ENCODE peak calls at places on chromosomes 12 and 14, in eight cellular contexts. W, O, C, Z, A, M, X and G are unnamed samples. For H3K36me3, the result is how much of the 10 kb centered on the place peaks cover.

GRCh38 chr12:68163546-68164210 is 4.1 kb upstream of the IFNG start:
- DNase-seq in Z (no peak), X (no peak), C (no peak), M (no peak), A (no peak), O (no peak), W (no peak), G (no peak)

GRCh38 chr14:99137913-99138571 is 134.0 kb downstream of the BCL11B start:
- DNase-seq in M (no peak), C (peak), Z (peak), A (no peak), W (no peak), X (no peak), O (no peak), G (no peak)

GRCh38 chr14:77660754-77661153 is 44.3 kb upstream of the SPTLC2 start:
- DNase-seq in X (no peak), C (no peak), A (no peak), M (no peak), W (peak), O (no peak), Z (no peak), G (no peak)

GRCh38 chr12:1527789-1528188 is 66.6 kb downstream of the FBXL14 start:
- DNase-seq in W (peak), M (no peak), O (no peak), C (no peak), Z (peak), X (peak), A (peak), G (no peak)

GRCh38 chr12:106629797-106630669 is 47.2 kb downstream of the RFX4 start:
- DNase-seq in O (no peak), W (no peak), M (no peak), C (no peak), A (no peak), Z (no peak), X (peak), G (no peak)

GRCh38 chr14:103629503-103630121 is 601 bp downstream of the KLC1 start:
- DNase-seq in C (peak), X (no peak), A (no peak), O (peak), W (no peak), Z (peak), M (peak), G (peak)

GRCh38 chr14:86675059-86675458 is 1145.1 kb downstream of the FLRT2 start:
- DNase-seq in O (no peak), X (no peak), A (no peak), M (no peak), Z (no peak), W (no peak), C (no peak), G (no peak)

GRCh38 chr12:48000878-48001321 is 3.4 kb downstream of the COL2A1 start:
- DNase-seq in M (peak), O (peak), C (no peak), A (peak), Z (no peak), X (peak), W (peak), G (no peak)

GRCh38 chr12:122130150-122130549 is 43.9 kb downstream of the IL31 start:
- DNase-seq in O (no peak), Z (no peak), X (peak), C (no peak), M (no peak), A (peak), W (peak), G (no peak)

GRCh38 chr14:71985538-71986234 is 53.5 kb downstream of the RGS6 start:
- DNase-seq in C (no peak), Z (no peak), X (peak), M (peak), W (no peak), O (no peak), A (no peak), G (no peak)

GRCh38 chr12:96454396-96454795 is 35.0 kb upstream of the CFAP54 start:
- DNase-seq in M (no peak), O (no peak), A (peak), Z (no peak), X (no peak), C (no peak), W (no peak), G (no peak)

GRCh38 chr12:102521662-102522277 is 41.4 kb upstream of the IGF1 start:
- DNase-seq in O (no peak), Z (no peak), A (no peak), C (no peak), M (no peak), X (no peak), W (no peak), G (no peak)

GRCh38 chr12:65596514-65597010 is 227.7 kb upstream of the HMGA2 start:
- DNase-seq in X (no peak), Z (no peak), A (peak), W (no peak), O (no peak), M (no peak), C (no peak), G (no peak)

GRCh38 chr12:52055781-52056711 is 4.8 kb downstream of the NR4A1 start:
- DNase-seq in O (no peak), X (no peak), W (no peak), Z (no peak), C (peak), M (no peak), A (peak), G (no peak)

GRCh38 chr12:124437621-124438414 is 129.6 kb downstream of the NCOR2 start:
- DNase-seq in Z (no peak), M (no peak), O (no peak), X (no peak), A (no peak), C (no peak), W (no peak), G (no peak)

GRCh38 chr12:49489720-49490119 is 49.1 kb upstream of the KCNH3 start:
- DNase-seq in O (no peak), X (peak), W (peak), A (peak), C (no peak), M (no peak), Z (no peak), G (no peak)

GRCh38 chr12:98402081-98402480 is 113.3 kb upstream of the TMPO start:
- DNase-seq in X (no peak), C (no peak), A (peak), M (no peak), W (peak), Z (no peak), O (no peak), G (no peak)

GRCh38 chr12:128076188-128076587 is 190.8 kb upstream of the TMEM132C start:
- DNase-seq in X (peak), O (no peak), Z (no peak), W (peak), M (no peak), A (no peak), C (no peak), G (no peak)

GRCh38 chr14:60805881-60806569 is 71.5 kb downstream of the MNAT1 start:
- DNase-seq in M (no peak), O (no peak), X (peak), A (peak), C (no peak), W (peak), Z (no peak), G (no peak)

GRCh38 chr12:127987199-127987901 is 279.6 kb upstream of the TMEM132C start:
- DNase-seq in X (peak), W (no peak), A (no peak), Z (no peak), O (no peak), C (no peak), M (peak), G (no peak)

GRCh38 chr12:76708291-76708690 is 55.6 kb upstream of the ZDHHC17 start:
- DNase-seq in A (no peak), Z (no peak), W (no peak), X (no peak), O (no peak), C (no peak), M (no peak), G (no peak)

GRCh38 chr12:32533971-32534590 is 134.7 kb downstream of the FGD4 start:
- DNase-seq in X (peak), W (peak), A (peak), Z (no peak), O (peak), C (peak), M (peak), G (no peak)

GRCh38 chr14:94748667-94749347 is 21.1 kb downstream of the GSC start:
- DNase-seq in W (no peak), Z (no peak), C (peak), O (no peak), A (no peak), X (peak), M (peak), G (no peak)

GRCh38 chr12:103632554-103633216 is 45.6 kb downstream of the STAB2 start:
- DNase-seq in A (peak), O (peak), X (peak), C (peak), W (no peak), Z (peak), M (peak), G (peak)

GRCh38 chr14:24243336-24243836 is 963 bp upstream of the TINF2 start:
- DNase-seq in C (no peak), M (no peak), A (no peak), W (no peak), X (peak), Z (no peak), O (no peak), G (no peak)

GRCh38 chr12:64894827-64895475 is 70.5 kb downstream of the TBC1D30 start:
- DNase-seq in Z (no peak), A (peak), C (no peak), O (no peak), X (no peak), W (no peak), M (no peak), G (no peak)

GRCh38 chr14:81435578-81436295 is 35.6 kb upstream of the STON2 start:
- DNase-seq in M (peak), W (peak), X (no peak), C (peak), Z (peak), O (peak), A (peak), G (peak)

GRCh38 chr14:102768223-102769048 is 8.8 kb upstream of the TRAF3 start:
- DNase-seq in Z (no peak), O (peak), M (no peak), X (no peak), W (no peak), A (no peak), C (no peak), G (no peak)

GRCh38 chr14:74978416-74978947 is 23.1 kb upstream of the PGF start:
- DNase-seq in W (no peak), M (no peak), A (no peak), O (no peak), C (no peak), Z (no peak), X (no peak), G (no peak)

GRCh38 chr14:95143813-95144620 is 13.3 kb downstream of the DICER1 start:
- DNase-seq in M (no peak), O (no peak), X (no peak), W (no peak), A (peak), C (no peak), Z (no peak), G (no peak)

GRCh38 chr12:2783936-2784600 is 10.7 kb upstream of the FKBP4 start:
- DNase-seq in M (peak), C (peak), A (peak), W (no peak), Z (peak), X (peak), O (peak), G (peak)

GRCh38 chr14:31377433-31377832 is 42.9 kb downstream of the HEATR5A start:
- DNase-seq in X (no peak), A (no peak), O (no peak), Z (no peak), C (no peak), M (no peak), W (no peak), G (no peak)

GRCh38 chr14:76473381-76474263 is 97.7 kb downstream of the ESRRB start:
- DNase-seq in A (peak), O (no peak), M (peak), X (no peak), C (no peak), Z (peak), W (no peak), G (no peak)

GRCh38 chr14:89201645-89202044 is 215.4 kb downstream of the FOXN3 start:
- DNase-seq in O (no peak), M (no peak), C (no peak), Z (no peak), W (no peak), A (no peak), X (no peak), G (no peak)

GRCh38 chr14:95227279-95227860 is 70.0 kb upstream of the DICER1 start:
- DNase-seq in M (no peak), W (peak), O (no peak), Z (no peak), X (peak), A (peak), C (peak), G (no peak)

GRCh38 chr12:64665506-64665905 is 55.2 kb downstream of the RASSF3 start:
- DNase-seq in A (no peak), X (no peak), O (no peak), W (no peak), Z (no peak), M (no peak), C (no peak), G (peak)

GRCh38 chr12:34625116-34625515 is 602.8 kb downstream of the ALG10 start:
- DNase-seq in W (no peak), M (no peak), Z (no peak), X (peak), O (no peak), C (no peak), A (no peak), G (no peak)

DNA sequence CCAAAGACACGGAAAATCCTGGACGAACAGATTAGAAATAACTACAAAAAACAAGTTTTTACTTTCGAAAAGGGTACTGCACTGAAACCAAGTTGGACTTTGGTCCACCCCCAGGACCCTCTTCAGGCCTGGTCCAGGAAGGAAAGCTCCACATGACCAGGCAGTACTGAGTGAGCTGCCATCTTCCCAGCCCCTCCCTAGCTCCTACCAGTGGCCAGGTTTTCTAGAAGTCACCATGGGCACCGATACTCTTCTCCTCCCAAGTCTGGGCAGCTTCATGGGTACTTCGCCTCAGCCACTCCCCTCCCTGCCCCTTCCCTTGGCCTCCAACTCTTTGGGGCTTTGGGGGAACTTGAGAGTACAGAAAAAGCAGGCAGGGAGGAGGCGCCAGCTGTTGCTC is 6.6 kb downstream of the VAMP1 start:
- DNase-seq in C (no peak), W (no peak), X (no peak), Z (peak), O (no peak), A (no peak), M (no peak), G (no peak)
- H3K36me3 ChIP-seq in C (half or more), W (under half), X (under half), Z (half or more), O (under half), A (half or more), M (under half), G (under half)

DNA sequence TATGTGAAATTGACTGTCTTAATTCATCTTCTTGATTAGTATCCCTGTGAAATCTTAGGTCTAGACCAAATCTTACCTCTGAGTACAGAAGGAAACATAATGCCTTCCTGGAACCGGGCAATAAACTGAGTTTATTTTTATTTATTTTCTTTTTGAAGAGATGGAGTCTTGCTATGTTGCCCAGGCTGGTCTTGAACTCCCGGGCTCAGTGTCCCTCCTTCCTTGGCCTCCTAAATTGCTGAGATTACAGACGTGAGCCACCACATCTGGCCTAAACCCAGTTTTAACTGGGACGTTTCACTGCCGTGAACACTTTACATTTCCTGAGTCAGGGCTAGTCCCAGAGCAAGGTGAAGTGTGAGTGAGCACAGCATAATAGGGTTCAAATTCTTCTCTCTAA is 714 bp downstream of the GUCY2C start:
- DNase-seq in Z (no peak), O (no peak), C (no peak), W (no peak), X (no peak), M (no peak), A (no peak), G (no peak)
- H3K36me3 ChIP-seq in Z (under half), O (under half), C (under half), W (under half), X (under half), M (under half), A (under half), G (under half)

GRCh38 chr14:63478024-63478423 is 65.2 kb downstream of the PPP2R5E start:
- DNase-seq in O (no peak), M (no peak), X (no peak), A (no peak), Z (no peak), C (no peak), W (no peak), G (no peak)

GRCh38 chr14:63475761-63476160 is 67.4 kb downstream of the PPP2R5E start:
- DNase-seq in M (no peak), A (no peak), C (no peak), X (no peak), O (no peak), W (no peak), Z (no peak), G (no peak)

GRCh38 chr14:63473194-63473788 is 69.9 kb downstream of the PPP2R5E start:
- DNase-seq in W (no peak), M (no peak), A (no peak), O (no peak), X (no peak), C (no peak), Z (no peak), G (no peak)

GRCh38 chr14:63478437-63478852 is 64.7 kb downstream of the PPP2R5E start:
- DNase-seq in X (no peak), M (no peak), W (no peak), O (no peak), C (no peak), A (no peak), Z (no peak), G (no peak)

GRCh38 chr14:63474844-63475243 is 68.3 kb downstream of the PPP2R5E start:
- DNase-seq in W (no peak), M (no peak), Z (no peak), X (no peak), A (no peak), C (no peak), O (no peak), G (no peak)
- H3K36me3 ChIP-seq in W (under half), M (under half), Z (under half), X (under half), A (under half), C (under half), O (under half), G (under half)

GRCh38 chr12:24905431-24905830 is 43.5 kb downstream of the BCAT1 start:
- DNase-seq in X (no peak), W (no peak), Z (no peak), M (no peak), C (no peak), A (peak), O (no peak), G (no peak)

GRCh38 chr12:24911284-24911791 is 37.6 kb downstream of the BCAT1 start:
- DNase-seq in M (no peak), A (peak), X (peak), Z (no peak), O (no peak), W (peak), C (no peak), G (no peak)

GRCh38 chr12:24907464-24907863 is 41.4 kb downstream of the BCAT1 start:
- DNase-seq in A (no peak), M (no peak), X (no peak), C (no peak), W (no peak), Z (no peak), O (no peak), G (no peak)

GRCh38 chr12:24913130-24913529 is 35.8 kb downstream of the BCAT1 start:
- DNase-seq in W (no peak), Z (no peak), O (no peak), X (no peak), C (no peak), M (no peak), A (no peak), G (no peak)

GRCh38 chr12:24909667-24910066 is 39.2 kb downstream of the BCAT1 start:
- DNase-seq in Z (no peak), M (no peak), A (peak), W (peak), O (peak), C (no peak), X (peak), G (no peak)
- H3K36me3 ChIP-seq in Z (under half), M (under half), A (under half), W (under half), O (under half), C (under half), X (under half), G (under half)

DNA sequence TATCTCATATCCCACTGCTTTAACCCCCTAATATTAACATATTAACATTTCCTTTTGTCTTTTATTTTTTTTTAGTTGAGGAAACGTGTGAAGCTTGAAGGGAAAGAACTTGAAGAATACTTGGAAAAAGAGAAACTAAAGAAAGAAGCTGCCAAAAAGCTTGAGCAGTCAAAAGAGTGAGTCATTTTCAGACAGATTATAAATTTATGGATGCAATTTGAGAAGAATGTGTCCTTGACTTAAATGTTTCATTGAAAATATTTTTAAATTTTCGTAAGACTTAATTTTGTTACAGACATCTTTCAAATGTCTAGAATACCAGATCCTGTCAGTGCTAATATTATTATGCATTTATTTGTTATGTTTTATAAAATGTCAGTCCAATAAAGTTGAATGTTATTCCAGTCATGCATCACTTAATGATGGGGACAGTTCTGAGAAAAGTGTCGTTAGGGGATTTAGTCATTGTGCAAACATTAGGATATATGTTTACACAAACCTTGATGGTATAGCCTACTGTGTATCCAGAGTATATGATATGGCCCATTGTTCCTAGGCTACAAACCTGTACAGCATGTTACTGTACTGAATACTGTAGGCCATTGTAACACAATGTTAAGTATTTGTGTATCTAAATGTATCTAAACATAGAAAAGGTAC is 32.6 kb downstream of the CPSF2 start:
- DNase-seq in O (no peak), Z (no peak), X (no peak), A (peak), W (no peak), M (no peak), C (no peak), G (no peak)
- H3K36me3 ChIP-seq in O (under half), Z (half or more), X (under half), A (under half), W (under half), M (under half), C (half or more), G (under half)

DNA sequence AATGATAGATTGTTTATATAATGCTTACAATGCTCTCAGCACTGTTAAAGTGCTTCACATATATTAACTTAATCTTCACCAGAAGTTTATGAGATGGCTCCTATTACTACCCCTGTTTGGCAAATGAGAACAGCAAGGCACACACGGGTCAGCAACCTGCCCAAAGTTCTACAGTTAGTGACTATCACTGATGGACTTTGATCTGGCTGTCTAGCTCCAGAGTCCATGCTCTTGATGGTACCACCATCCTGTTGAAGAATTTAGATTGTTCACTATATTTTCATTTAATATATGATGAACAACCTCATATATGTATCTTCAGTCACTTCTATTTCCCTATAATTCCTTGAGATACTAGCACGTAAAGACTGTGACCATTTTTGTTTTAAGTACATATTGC is 10.6 kb downstream of the GLIPR1 start:
- DNase-seq in O (no peak), X (no peak), M (no peak), C (no peak), Z (no peak), A (no peak), W (no peak), G (no peak)
- H3K36me3 ChIP-seq in O (under half), X (half or more), M (under half), C (under half), Z (under half), A (under half), W (under half), G (under half)

GRCh38 chr12:46449161-46449715 is 76.7 kb upstream of the SLC38A2 start:
- DNase-seq in C (no peak), X (no peak), W (no peak), A (no peak), O (no peak), Z (no peak), M (no peak), G (no peak)
- H3K36me3 ChIP-seq in C (under half), X (under half), W (under half), A (under half), O (under half), Z (under half), M (under half), G (under half)